ENCODE peak calls at places on chromosome 10, in five cellular contexts. O, P, V, Z and I are unnamed samples.

GRCh38 chr10:119401671-119402395 is 140.7 kb downstream of the RGS10 start:
- DNase-seq in O (no peak), P (no peak), V (no peak), Z (no peak), I (no peak)

GRCh38 chr10:124030061-124030460 is 63.3 kb downstream of the CHST15 start:
- DNase-seq in O (no peak), P (no peak), V (no peak), Z (no peak), I (no peak)

GRCh38 chr10:86535057-86535882 is 13.7 kb upstream of the WAPL start:
- DNase-seq in O (no peak), P (peak; percentile 44), V (peak; percentile 63), Z (peak; percentile 9), I (no peak)

GRCh38 chr10:96509017-96509641 is 4.6 kb downstream of the TLL2 start:
- DNase-seq in O (no peak), P (no peak), V (no peak), Z (no peak), I (no peak)

GRCh38 chr10:47361293-47361692 is 13.1 kb downstream of the RBP3 start:
- DNase-seq in O (no peak), P (peak; percentile 72), V (no peak), Z (peak; percentile 15), I (peak; percentile 54)

GRCh38 chr10:34121125-34121973 is 693.7 kb downstream of the PARD3 start:
- DNase-seq in O (no peak), P (no peak), V (no peak), Z (no peak), I (no peak)

GRCh38 chr10:32171213-32171612 is 115.0 kb upstream of the KIF5B start:
- DNase-seq in O (no peak), P (no peak), V (no peak), Z (no peak), I (no peak)

GRCh38 chr10:75261813-75262725 is 26.3 kb upstream of the COMTD1 start:
- DNase-seq in O (peak; percentile 23), P (no peak), V (no peak), Z (no peak), I (no peak)

GRCh38 chr10:129888784-129889616 is 75.1 kb downstream of the EBF3 start:
- DNase-seq in O (no peak), P (peak; percentile 84), V (no peak), Z (peak; percentile 25), I (peak; percentile 65)

GRCh38 chr10:97889461-97890265 is 40.0 kb downstream of the GOLGA7B start:
- DNase-seq in O (no peak), P (no peak), V (no peak), Z (peak; percentile 24), I (peak; percentile 50)

GRCh38 chr10:114801411-114801813 is 20.2 kb upstream of the FHIP2A start:
- DNase-seq in O (no peak), P (no peak), V (no peak), Z (no peak), I (peak; percentile 16)